ENCODE peak calls at places on chromosomes 2 and 18, in eight cellular contexts. D is cardiac muscle cell; S is esophagus muscularis mucosa; M is EH; W is fibroblast of the aortic adventitia; E is left cardiac atrium; P is stimulated activated CD8-positive, alpha-beta memory T cell treated with anti-CD3 and anti-CD28 coated beads, Interleukin-4, amount 100 ng/mL, for 4 hours; F is chondrocyte. H is an unnamed sample.

GRCh38 chr2:65265090-65266045 is 37.7 kb downstream of the ACTR2 start:
- DNase-seq in P (no peak), M (peak; percentile 82), F (no peak), E (no peak), S (no peak), W (peak; percentile 94), D (peak; percentile 91), H (peak; percentile 46)

GRCh38 chr2:57899898-57900297 is 146.7 kb upstream of the VRK2 start:
- DNase-seq in P (no peak), D (no peak), E (no peak), S (no peak), M (no peak), W (no peak), F (no peak), H (no peak)

GRCh38 chr2:25772078-25772477 is 98.7 kb upstream of the DTNB start:
- DNase-seq in D (no peak), F (no peak), W (no peak), M (no peak), E (no peak), S (no peak), P (no peak), H (no peak)

GRCh38 chr2:150787353-150788098 is 300.1 kb upstream of the RND3 start:
- DNase-seq in S (no peak), W (no peak), P (no peak), D (no peak), M (no peak), E (no peak), F (no peak), H (no peak)

GRCh38 chr2:238854699-238855111 is 6.8 kb downstream of the TWIST2 start:
- DNase-seq in M (peak; percentile 77), W (peak; percentile 68), S (no peak), D (no peak), P (no peak), F (no peak), E (no peak), H (no peak)

GRCh38 chr2:148554459-148555247 is 89.9 kb upstream of the EPC2 start:
- DNase-seq in S (no peak), W (no peak), M (peak; percentile 54), E (no peak), P (no peak), F (no peak), D (no peak), H (no peak)

GRCh38 chr2:216149741-216150140 is 40.6 kb downstream of the XRCC5 start:
- DNase-seq in D (peak; percentile 9), W (peak; percentile 63), S (no peak), M (peak; percentile 13), P (no peak), F (no peak), E (no peak), H (no peak)

GRCh38 chr2:237471457-237472186 is 15.4 kb upstream of the MLPH start:
- DNase-seq in F (no peak), D (peak; percentile 58), S (no peak), E (no peak), W (peak; percentile 43), P (no peak), M (peak; percentile 85), H (peak; percentile 82)

GRCh38 chr2:23523651-23524260 is 138.8 kb downstream of the KLHL29 start:
- DNase-seq in W (peak; percentile 82), E (no peak), S (no peak), F (no peak), D (no peak), M (peak; percentile 23), P (no peak), H (no peak)

GRCh38 chr2:210459925-210460862 is 16.4 kb downstream of the LANCL1 start:
- DNase-seq in F (no peak), S (no peak), E (no peak), P (no peak), D (no peak), W (no peak), M (no peak), H (no peak)

GRCh38 chr2:44736270-44736942 is 205.1 kb upstream of the SIX3 start:
- DNase-seq in F (no peak), S (no peak), P (no peak), W (no peak), E (no peak), M (no peak), D (no peak), H (no peak)

GRCh38 chr2:172596776-172597175 is 40.9 kb downstream of the PDK1 start:
- DNase-seq in S (no peak), D (no peak), M (no peak), W (no peak), E (no peak), P (no peak), F (no peak), H (no peak)

GRCh38 chr18:77062518-77063003 is 70.0 kb downstream of the MBP start:
- DNase-seq in W (peak; percentile 62), F (no peak), S (no peak), M (peak; percentile 86), P (no peak), D (peak; percentile 95), E (no peak), H (no peak)

GRCh38 chr2:43169091-43169936 is 57.1 kb downstream of the ZFP36L2 start:
- DNase-seq in E (peak; percentile 47), W (no peak), D (no peak), S (no peak), P (no peak), M (no peak), F (no peak), H (no peak)

GRCh38 chr2:42572297-42573081 is 4.1 kb downstream of the MTA3 start:
- DNase-seq in W (no peak), S (no peak), F (no peak), M (no peak), P (no peak), E (no peak), D (no peak), H (no peak)

GRCh38 chr2:23757686-23758433 is 169.1 kb downstream of the ATAD2B start:
- DNase-seq in F (no peak), S (no peak), D (peak; percentile 81), E (no peak), W (peak; percentile 96), P (no peak), M (peak; percentile 80), H (no peak)

GRCh38 chr2:179410552-179411356 is 146.1 kb upstream of the SESTD1 start:
- DNase-seq in D (peak; percentile 79), S (no peak), W (peak; percentile 78), M (peak; percentile 70), F (no peak), E (no peak), P (no peak), H (peak; percentile 26)

GRCh38 chr2:105042189-105042588 is 4.3 kb downstream of the MRPS9 start:
- DNase-seq in P (no peak), S (no peak), W (no peak), M (no peak), D (no peak), E (no peak), F (no peak), H (no peak)

GRCh38 chr2:95272781-95273180 is 1.5 kb upstream of the PROM2 start:
- DNase-seq in M (no peak), F (peak; percentile 17), E (no peak), D (no peak), P (no peak), W (no peak), S (no peak), H (no peak)

GRCh38 chr2:239290618-239291504 is 110.0 kb downstream of the HDAC4 start:
- DNase-seq in P (no peak), E (peak; percentile 54), W (peak; percentile 85), M (no peak), D (no peak), S (no peak), F (peak; percentile 80), H (no peak)

GRCh38 chr2:169933124-169933711 is 106.0 kb downstream of the UBR3 start:
- DNase-seq in S (no peak), P (no peak), E (no peak), F (no peak), M (peak; percentile 44), D (peak; percentile 47), W (peak; percentile 63), H (peak; percentile 9)

GRCh38 chr18:12742453-12742852 is 39.6 kb downstream of the PSMG2 start:
- DNase-seq in S (no peak), D (peak; percentile 37), M (peak; percentile 81), W (peak; percentile 57), P (no peak), E (no peak), F (no peak), H (no peak)

GRCh38 chr2:71620116-71620515 is 166.8 kb downstream of the DYSF start:
- DNase-seq in P (no peak), D (no peak), E (no peak), W (no peak), S (peak; percentile 82), M (no peak), F (peak; percentile 59), H (no peak)